ENCODE peak calls at places on chromosomes 11 and 22, in eight cellular contexts. Q, O, C, Y, J, A, K and G are unnamed samples.

GRCh38 chr11:61091373-61092279 is 10.7 kb upstream of the CD5 start:
- DNase-seq in Q (no peak), O (peak; percentile 56), C (no peak), Y (no peak), J (no peak), A (no peak), K (peak; percentile 34), G (no peak)

GRCh38 chr11:68670208-68670992 is 13.9 kb upstream of the GAL start:
- DNase-seq in Q (no peak), O (no peak), C (no peak), Y (no peak), J (no peak), A (no peak), K (no peak), G (no peak)

GRCh38 chr22:49948958-49949913 is 11.3 kb upstream of the PIM3 start:
- DNase-seq in Q (no peak), O (no peak), C (no peak), Y (no peak), J (peak; percentile 93), A (no peak), K (no peak), G (no peak)

GRCh38 chr22:23064381-23065068 is 5.8 kb upstream of the GNAZ start:
- DNase-seq in Q (no peak), O (no peak), C (no peak), Y (no peak), J (no peak), A (no peak), K (no peak), G (no peak)

GRCh38 chr22:19663286-19663815 is 51.0 kb upstream of the SEPTIN5 start:
- DNase-seq in Q (peak; percentile 50), O (no peak), C (peak; percentile 16), Y (no peak), J (peak; percentile 43), A (no peak), K (no peak), G (peak; percentile 69)

GRCh38 chr11:119639642-119640205 is 89.3 kb downstream of the NECTIN1 start:
- DNase-seq in Q (no peak), O (no peak), C (no peak), Y (no peak), J (no peak), A (no peak), K (no peak), G (no peak)

GRCh38 chr11:2301631-2302272 is at the start of the genes C11orf21 and TSPAN32:
- DNase-seq in Q (no peak), O (peak; percentile 75), C (no peak), Y (peak; percentile 20), J (peak; percentile 57), A (peak; percentile 36), K (no peak), G (no peak)

GRCh38 chr11:13857828-13858227 is 104.7 kb upstream of the SPON1 start:
- DNase-seq in Q (no peak), O (no peak), C (no peak), Y (no peak), J (no peak), A (no peak), K (no peak), G (no peak)

GRCh38 chr11:96145163-96145585 is 197.8 kb downstream of the MAML2 start:
- DNase-seq in Q (no peak), O (no peak), C (no peak), Y (no peak), J (no peak), A (no peak), K (no peak), G (no peak)

GRCh38 chr11:18012314-18012905 is 437 bp downstream of the SERGEF start:
- DNase-seq in Q (no peak), O (peak; percentile 39), C (no peak), Y (peak; percentile 11), J (peak; percentile 23), A (peak; percentile 24), K (peak; percentile 18), G (no peak)

GRCh38 chr11:44016129-44016528 is 31.7 kb upstream of the ACCSL start:
- DNase-seq in Q (peak; percentile 47), O (no peak), C (no peak), Y (no peak), J (no peak), A (no peak), K (no peak), G (no peak)

GRCh38 chr11:115665958-115666357 is 161.7 kb upstream of the CADM1 start:
- DNase-seq in Q (no peak), O (no peak), C (no peak), Y (no peak), J (no peak), A (no peak), K (no peak), G (no peak)

GRCh38 chr11:47358731-47359051 is 6.2 kb upstream of the MYBPC3 start:
- DNase-seq in Q (no peak), O (no peak), C (no peak), Y (no peak), J (no peak), A (no peak), K (no peak), G (no peak)